ENCODE peak calls at places on chromosomes 5 and 9, in eight cellular contexts. W is WTC11, Y is progenitor cell of endocrine pancreas, V is GM13976, I is keratinocyte, F is foreskin fibroblast, T is B cell, N is stomach. K is an unnamed sample.

GRCh38 chr5:73451218-73452130 is 2.9 kb upstream of the FOXD1 start:
- DNase-seq in W (peak; percentile 72), Y (peak; percentile 74), V (peak; percentile 72), I (no peak), F (peak; percentile 89), T (no peak), N (peak; percentile 69), K (peak; percentile 31)

GRCh38 chr5:97547999-97548797 is 365.2 kb upstream of the RIOK2 start:
- DNase-seq in W (no peak), Y (no peak), V (no peak), I (no peak), F (peak; percentile 31), T (no peak), N (no peak), K (peak; percentile 47)

GRCh38 chr9:34590376-34591090 is 1.0 kb upstream of the CNTFR start:
- DNase-seq in W (no peak), Y (no peak), V (peak; percentile 53), I (no peak), F (no peak), T (no peak), N (no peak), K (no peak)

GRCh38 chr5:132495063-132495671 is 4.6 kb upstream of the IRF1 start:
- DNase-seq in W (no peak), Y (no peak), V (no peak), I (no peak), F (no peak), T (no peak), N (peak; percentile 25), K (no peak)

GRCh38 chr5:159456722-159457462 is 126.6 kb upstream of the IL12B start:
- DNase-seq in W (no peak), Y (no peak), V (peak; percentile 67), I (no peak), F (peak; percentile 58), T (peak; percentile 49), N (no peak), K (peak; percentile 88)

GRCh38 chr5:65075623-65076250 is 307.0 kb downstream of the CWC27 start:
- DNase-seq in W (no peak), Y (no peak), V (no peak), I (no peak), F (no peak), T (no peak), N (no peak), K (no peak)

GRCh38 chr5:168339151-168340140 is 48.0 kb downstream of the WWC1 start:
- DNase-seq in W (peak; percentile 62), Y (no peak), V (no peak), I (no peak), F (no peak), T (no peak), N (no peak), K (no peak)

GRCh38 chr5:76703707-76704106 is 12.2 kb upstream of the F2R start:
- DNase-seq in W (no peak), Y (no peak), V (no peak), I (no peak), F (no peak), T (no peak), N (no peak), K (no peak)

GRCh38 chr9:126773004-126773607 is 31.7 kb upstream of the ZBTB43 start:
- DNase-seq in W (peak; percentile 66), Y (no peak), V (no peak), I (no peak), F (peak; percentile 26), T (no peak), N (no peak), K (no peak)

GRCh38 chr9:14366071-14366470 is 52.1 kb upstream of the NFIB start:
- DNase-seq in W (no peak), Y (no peak), V (no peak), I (no peak), F (peak; percentile 98), T (no peak), N (no peak), K (no peak)

GRCh38 chr9:17810728-17811634 is 232.1 kb downstream of the SH3GL2 start:
- DNase-seq in W (peak; percentile 47), Y (peak; percentile 37), V (peak; percentile 45), I (no peak), F (peak; percentile 85), T (peak; percentile 42), N (peak; percentile 65), K (peak; percentile 41)

GRCh38 chr9:131773911-131774379 is 34.1 kb upstream of the RAPGEF1 start:
- DNase-seq in W (peak; percentile 67), Y (peak; percentile 72), V (peak; percentile 82), I (no peak), F (peak; percentile 83), T (no peak), N (peak; percentile 30), K (peak; percentile 49)

GRCh38 chr9:127203501-127204327 is 60.9 kb upstream of the GARNL3 start:
- DNase-seq in W (no peak), Y (no peak), V (no peak), I (no peak), F (no peak), T (no peak), N (no peak), K (no peak)

GRCh38 chr9:21473236-21473635 is 8.9 kb downstream of the IFNE start:
- DNase-seq in W (no peak), Y (no peak), V (no peak), I (no peak), F (no peak), T (no peak), N (no peak), K (no peak)
- TF ChIP-seq CTCF in W (no peak), Y (no peak), V (no peak), I (peak; percentile 9), F (no peak), T (no peak), N (no peak), K (peak; percentile 12)

DNA sequence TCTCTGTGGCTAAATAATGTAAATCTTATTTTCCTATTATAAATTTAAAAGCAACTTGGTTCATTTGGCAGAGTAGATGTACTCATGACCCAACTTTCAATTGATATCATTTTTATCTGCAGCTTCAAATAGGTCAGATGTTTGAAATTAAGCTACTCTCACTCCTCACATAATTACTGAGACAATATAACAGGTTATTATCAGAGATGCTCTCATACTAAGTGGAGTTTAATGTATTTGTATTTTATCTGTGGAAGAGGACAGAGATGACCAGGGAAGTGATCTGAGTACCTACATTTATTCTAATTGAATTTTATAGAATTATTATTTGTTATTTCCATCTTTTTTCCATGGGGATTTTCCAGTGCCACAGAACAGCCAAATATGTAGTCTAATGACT is 177.4 kb upstream of the PRLR start:
- DNase-seq in W (no peak), Y (no peak), V (no peak), I (no peak), F (no peak), T (no peak), N (no peak), K (no peak)
- TF ChIP-seq CTCF in W (no peak), Y (no peak), V (no peak), I (no peak), F (no peak), T (no peak), N (no peak), K (no peak)

DNA sequence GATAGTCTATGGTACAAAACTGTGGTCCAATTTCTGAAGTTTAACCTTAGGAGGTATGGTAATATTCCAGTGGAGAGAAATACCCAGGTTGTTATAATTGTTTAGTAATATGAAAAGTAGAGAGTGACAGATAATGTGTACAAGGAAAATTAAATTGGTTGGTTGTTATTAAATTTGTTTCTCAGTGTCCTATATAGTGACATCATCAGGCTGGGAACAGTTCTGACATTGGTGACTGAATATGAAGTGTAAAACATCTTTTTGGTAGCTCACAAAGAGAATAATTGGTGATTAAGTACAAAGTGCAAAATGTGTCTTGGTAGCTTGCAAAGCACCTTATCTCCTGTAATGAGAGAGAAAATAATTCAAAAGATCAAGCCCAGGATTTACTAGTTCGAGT is 1806.1 kb upstream of the CDH6 start:
- DNase-seq in W (no peak), Y (no peak), V (no peak), I (no peak), F (no peak), T (no peak), N (no peak), K (no peak)
- TF ChIP-seq CTCF in W (no peak), Y (no peak), V (no peak), I (no peak), F (no peak), T (no peak), N (no peak), K (no peak)

GRCh38 chr5:58497956-58498942 is 7.0 kb downstream of the GAPT start:
- DNase-seq in W (peak; percentile 66), Y (peak; percentile 14), V (no peak), I (no peak), F (peak; percentile 69), T (no peak), N (peak; percentile 45), K (no peak)

GRCh38 chr5:58493136-58493535 is 1.9 kb downstream of the GAPT start:
- DNase-seq in W (no peak), Y (no peak), V (no peak), I (no peak), F (no peak), T (no peak), N (no peak), K (no peak)

GRCh38 chr5:58499951-58500350 is 8.7 kb downstream of the GAPT start:
- DNase-seq in W (no peak), Y (no peak), V (no peak), I (no peak), F (no peak), T (no peak), N (peak; percentile 36), K (no peak)

GRCh38 chr5:58499231-58499630 is 8.0 kb downstream of the GAPT start:
- DNase-seq in W (no peak), Y (no peak), V (no peak), I (no peak), F (no peak), T (no peak), N (no peak), K (no peak)

DNA sequence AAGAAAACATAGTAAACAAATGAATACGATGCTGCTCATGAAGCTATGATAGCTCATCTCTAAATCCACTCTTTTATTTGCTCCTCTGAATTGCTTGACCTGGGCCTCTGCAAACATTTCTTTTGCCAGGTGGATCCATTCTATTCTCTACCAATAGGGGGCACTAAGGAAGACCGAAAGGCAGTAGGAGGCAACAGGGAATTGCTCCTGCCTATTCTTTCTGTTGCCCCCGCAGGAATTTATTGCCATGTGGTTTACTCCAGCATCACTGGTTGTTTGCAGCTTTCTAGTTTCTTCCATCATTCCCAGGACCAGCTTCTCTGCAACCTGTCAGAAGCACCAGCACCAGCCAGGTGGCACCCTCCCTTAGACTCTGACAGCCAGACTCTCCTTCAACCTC is 5.3 kb downstream of the GAPT start:
- DNase-seq in W (no peak), Y (no peak), V (no peak), I (no peak), F (no peak), T (no peak), N (no peak), K (no peak)
- TF ChIP-seq CTCF in W (peak; percentile 66), Y (peak; percentile 27), V (no peak), I (no peak), F (peak; percentile 3), T (no peak), N (no peak), K (peak; percentile 42)

GRCh38 chr5:51378778-51379652 is 4.2 kb upstream of the ISL1 start:
- DNase-seq in W (peak; percentile 45), Y (no peak), V (no peak), I (no peak), F (peak; percentile 73), T (no peak), N (no peak), K (peak; percentile 86)
- TF ChIP-seq CTCF in W (no peak), Y (peak; percentile 8), V (no peak), I (no peak), F (no peak), T (no peak), N (no peak), K (no peak)

GRCh38 chr5:141382469-141383294 is at the start of gene PCDHGA7:
- DNase-seq in W (no peak), Y (no peak), V (peak; percentile 48), I (no peak), F (peak; percentile 77), T (no peak), N (no peak), K (peak; percentile 60)
- TF ChIP-seq CTCF in W (no peak), Y (no peak), V (no peak), I (peak; percentile 39), F (peak; percentile 54), T (no peak), N (no peak), K (peak; percentile 76)

K was measured in MM.1S.